ENCODE peak calls at places on chromosomes 4 and X, in six cellular contexts. One of them, this sample, is unnamed.

GRCh38 chrX:46301903-46302302 is 243.3 kb downstream of the ZNF674 start:
- DNase-seq in transverse colon: no peak
- DNase-seq in stomach: no peak
- DNase-seq in A549: no peak
- DNase-seq in esophagus squamous epithelium: no peak
- DNase-seq in adrenal gland: no peak
- DNase-seq in this sample: no peak

GRCh38 chr4:25722964-25723363 is 67.3 kb downstream of the SLC34A2 start:
- DNase-seq in transverse colon: no peak
- DNase-seq in stomach: peak; percentile 25
- DNase-seq in A549: no peak
- DNase-seq in esophagus squamous epithelium: no peak
- DNase-seq in adrenal gland: no peak
- DNase-seq in this sample: no peak

GRCh38 chr4:100224160-100224559 is 33.9 kb upstream of the DDIT4L start:
- DNase-seq in transverse colon: no peak
- DNase-seq in stomach: no peak
- DNase-seq in A549: no peak
- DNase-seq in esophagus squamous epithelium: no peak
- DNase-seq in adrenal gland: no peak
- DNase-seq in this sample: no peak

GRCh38 chr4:73770917-73771316 is 30.5 kb downstream of the CXCL8 start:
- DNase-seq in transverse colon: peak; percentile 70
- DNase-seq in stomach: peak; percentile 79
- DNase-seq in A549: no peak
- DNase-seq in esophagus squamous epithelium: no peak
- DNase-seq in adrenal gland: no peak
- DNase-seq in this sample: no peak

GRCh38 chr4:36111180-36111579 is 133.1 kb downstream of the ARAP2 start:
- DNase-seq in transverse colon: no peak
- DNase-seq in stomach: no peak
- DNase-seq in A549: no peak
- DNase-seq in esophagus squamous epithelium: no peak
- DNase-seq in adrenal gland: no peak
- DNase-seq in this sample: no peak

GRCh38 chr4:73828945-73829344 is 7.5 kb upstream of the CXCL6 start:
- DNase-seq in transverse colon: no peak
- DNase-seq in stomach: no peak
- DNase-seq in A549: no peak
- DNase-seq in esophagus squamous epithelium: no peak
- DNase-seq in adrenal gland: no peak
- DNase-seq in this sample: no peak

GRCh38 chr4:11791808-11792207 is 363.1 kb upstream of the HS3ST1 start:
- DNase-seq in transverse colon: no peak
- DNase-seq in stomach: no peak
- DNase-seq in A549: no peak
- DNase-seq in esophagus squamous epithelium: no peak
- DNase-seq in adrenal gland: no peak
- DNase-seq in this sample: no peak

GRCh38 chr4:13523591-13524503 is 20.5 kb downstream of the NKX3-2 start:
- DNase-seq in transverse colon: no peak
- DNase-seq in stomach: no peak
- DNase-seq in A549: no peak
- DNase-seq in esophagus squamous epithelium: no peak
- DNase-seq in adrenal gland: no peak
- DNase-seq in this sample: peak; percentile 7

GRCh38 chr4:120842046-120842445 is 80.5 kb downstream of the PRDM5 start:
- DNase-seq in transverse colon: no peak
- DNase-seq in stomach: no peak
- DNase-seq in A549: no peak
- DNase-seq in esophagus squamous epithelium: no peak
- DNase-seq in adrenal gland: no peak
- DNase-seq in this sample: no peak

GRCh38 chrX:18146954-18147353 is 73.7 kb downstream of the BEND2 start:
- DNase-seq in transverse colon: no peak
- DNase-seq in stomach: no peak
- DNase-seq in A549: peak; percentile 18
- DNase-seq in esophagus squamous epithelium: no peak
- DNase-seq in adrenal gland: no peak
- DNase-seq in this sample: no peak

GRCh38 chrX:48589482-48590162 is 7.7 kb upstream of the WDR13 start:
- DNase-seq in transverse colon: no peak
- DNase-seq in stomach: peak; percentile 48
- DNase-seq in A549: no peak
- DNase-seq in esophagus squamous epithelium: no peak
- DNase-seq in adrenal gland: no peak
- DNase-seq in this sample: no peak

GRCh38 chrX:48472851-48473717 is 2.9 kb upstream of the FTSJ1 start:
- DNase-seq in transverse colon: no peak
- DNase-seq in stomach: no peak
- DNase-seq in A549: no peak
- DNase-seq in esophagus squamous epithelium: no peak
- DNase-seq in adrenal gland: no peak
- DNase-seq in this sample: no peak

GRCh38 chr4:42995343-42995944 is 102.9 kb downstream of the GRXCR1 start:
- DNase-seq in transverse colon: no peak
- DNase-seq in stomach: no peak
- DNase-seq in A549: peak; percentile 11
- DNase-seq in esophagus squamous epithelium: no peak
- DNase-seq in adrenal gland: no peak
- DNase-seq in this sample: no peak

GRCh38 chr4:149166886-149167285 is 648.8 kb downstream of the IQCM start:
- DNase-seq in transverse colon: no peak
- DNase-seq in stomach: no peak
- DNase-seq in A549: no peak
- DNase-seq in esophagus squamous epithelium: no peak
- DNase-seq in adrenal gland: no peak
- DNase-seq in this sample: no peak

GRCh38 chr4:163591614-163592020 is 97.1 kb downstream of the TMA16 start:
- DNase-seq in transverse colon: no peak
- DNase-seq in stomach: no peak
- DNase-seq in A549: no peak
- DNase-seq in esophagus squamous epithelium: no peak
- DNase-seq in adrenal gland: no peak
- DNase-seq in this sample: no peak

GRCh38 chrX:20066968-20067708 is 49.6 kb downstream of the MAP7D2 start:
- DNase-seq in transverse colon: peak; percentile 22
- DNase-seq in stomach: no peak
- DNase-seq in A549: peak; percentile 71
- DNase-seq in esophagus squamous epithelium: no peak
- DNase-seq in adrenal gland: peak; percentile 16
- DNase-seq in this sample: no peak

GRCh38 chr4:885353-885752 is 46.8 kb downstream of the GAK start:
- DNase-seq in transverse colon: no peak
- DNase-seq in stomach: no peak
- DNase-seq in A549: no peak
- DNase-seq in esophagus squamous epithelium: no peak
- DNase-seq in adrenal gland: no peak
- DNase-seq in this sample: no peak

GRCh38 chr4:147865926-147866325 is 134.0 kb downstream of the ARHGAP10 start:
- DNase-seq in transverse colon: no peak
- DNase-seq in stomach: no peak
- DNase-seq in A549: no peak
- DNase-seq in esophagus squamous epithelium: no peak
- DNase-seq in adrenal gland: no peak
- DNase-seq in this sample: no peak

GRCh38 chr4:3524920-3525319 is 7.3 kb downstream of the LRPAP1 start:
- DNase-seq in transverse colon: no peak
- DNase-seq in stomach: no peak
- DNase-seq in A549: no peak
- DNase-seq in esophagus squamous epithelium: no peak
- DNase-seq in adrenal gland: no peak
- DNase-seq in this sample: peak; percentile 68

GRCh38 chrX:46446727-46447378 is 98.4 kb downstream of the ZNF674 start:
- DNase-seq in transverse colon: peak; percentile 87
- DNase-seq in stomach: peak; percentile 80
- DNase-seq in A549: peak; percentile 88
- DNase-seq in esophagus squamous epithelium: peak; percentile 18
- DNase-seq in adrenal gland: peak; percentile 87
- DNase-seq in this sample: peak; percentile 96

GRCh38 chr4:12978310-12978709 is 505.8 kb downstream of the RAB28 start:
- DNase-seq in transverse colon: no peak
- DNase-seq in stomach: no peak
- DNase-seq in A549: no peak
- DNase-seq in esophagus squamous epithelium: no peak
- DNase-seq in adrenal gland: no peak
- DNase-seq in this sample: no peak

GRCh38 chr4:158810487-158811215 is 41.8 kb downstream of the FNIP2 start:
- DNase-seq in transverse colon: peak; percentile 76
- DNase-seq in stomach: peak; percentile 58
- DNase-seq in A549: peak; percentile 36
- DNase-seq in esophagus squamous epithelium: no peak
- DNase-seq in adrenal gland: peak; percentile 86
- DNase-seq in this sample: peak; percentile 92

GRCh38 chrX:112968351-112969133 is 127.9 kb upstream of the AMOT start:
- DNase-seq in transverse colon: no peak
- DNase-seq in stomach: no peak
- DNase-seq in A549: no peak
- DNase-seq in esophagus squamous epithelium: no peak
- DNase-seq in adrenal gland: no peak
- DNase-seq in this sample: no peak

GRCh38 chr4:112296949-112297483 is at the start of gene ALPK1:
- DNase-seq in transverse colon: no peak
- DNase-seq in stomach: no peak
- DNase-seq in A549: peak; percentile 83
- DNase-seq in esophagus squamous epithelium: no peak
- DNase-seq in adrenal gland: peak; percentile 60
- DNase-seq in this sample: peak; percentile 41

GRCh38 chr4:36236159-36236558 is 8.2 kb downstream of the ARAP2 start:
- DNase-seq in transverse colon: no peak
- DNase-seq in stomach: no peak
- DNase-seq in A549: no peak
- DNase-seq in esophagus squamous epithelium: no peak
- DNase-seq in adrenal gland: no peak
- DNase-seq in this sample: no peak

GRCh38 chrX:39174761-39175417 is 373.6 kb downstream of the MID1IP1 start:
- DNase-seq in transverse colon: peak; percentile 46
- DNase-seq in stomach: peak; percentile 38
- DNase-seq in A549: no peak
- DNase-seq in esophagus squamous epithelium: no peak
- DNase-seq in adrenal gland: no peak
- DNase-seq in this sample: no peak

GRCh38 chr4:73257995-73258667 is 467 bp downstream of the ANKRD17 start:
- DNase-seq in transverse colon: no peak
- DNase-seq in stomach: no peak
- DNase-seq in A549: peak; percentile 19
- DNase-seq in esophagus squamous epithelium: no peak
- DNase-seq in adrenal gland: peak; percentile 45
- DNase-seq in this sample: peak; percentile 21

GRCh38 chrX:109485470-109486340 is 3.8 kb upstream of the GUCY2F start:
- DNase-seq in transverse colon: peak; percentile 63
- DNase-seq in stomach: peak; percentile 72
- DNase-seq in A549: peak; percentile 70
- DNase-seq in esophagus squamous epithelium: peak; percentile 10
- DNase-seq in adrenal gland: peak; percentile 59
- DNase-seq in this sample: peak; percentile 88

GRCh38 chrX:28787206-28787605 is 200.0 kb downstream of the IL1RAPL1 start:
- DNase-seq in transverse colon: no peak
- DNase-seq in stomach: no peak
- DNase-seq in A549: peak; percentile 10
- DNase-seq in esophagus squamous epithelium: no peak
- DNase-seq in adrenal gland: no peak
- DNase-seq in this sample: no peak

DNA sequence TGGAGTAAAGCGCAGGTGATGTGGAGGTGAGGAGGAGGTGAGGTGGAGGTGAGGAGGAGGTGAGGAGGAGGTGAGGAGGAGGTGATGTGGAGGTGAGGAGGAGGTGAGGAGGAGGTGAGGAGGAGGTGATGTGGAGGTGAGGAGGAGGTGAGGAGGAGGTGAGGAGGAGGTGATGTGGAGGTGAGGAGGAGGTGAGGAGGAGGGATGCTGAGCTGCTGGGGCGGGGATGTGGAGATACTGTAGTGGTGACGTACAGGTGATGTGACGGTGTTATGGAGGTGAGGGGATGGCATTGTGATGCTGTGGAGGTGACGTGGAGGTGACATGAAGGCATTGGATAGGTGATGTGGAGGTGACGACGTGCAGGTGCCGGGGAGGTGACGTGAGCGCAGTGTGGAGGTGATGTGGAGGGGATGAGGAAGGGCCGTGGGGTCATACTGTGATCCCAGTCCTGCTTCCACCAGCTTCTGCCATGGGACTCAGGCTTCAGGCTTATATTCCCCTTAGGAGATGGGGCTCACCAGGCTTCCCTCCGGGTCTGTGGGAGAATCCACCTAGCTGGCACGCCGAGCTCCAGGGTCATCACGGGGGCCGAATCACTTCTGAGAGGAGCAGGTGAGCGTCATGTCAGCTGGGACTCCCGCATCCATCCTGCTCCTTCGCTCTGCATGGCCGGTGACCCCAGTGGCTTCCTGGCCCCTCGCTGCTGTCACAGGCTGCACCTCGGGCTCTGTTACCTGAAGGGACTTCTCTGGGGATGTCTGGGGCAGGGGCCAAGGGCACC is 47.9 kb upstream of the GRPEL1 start:
- DNase-seq in transverse colon: no peak
- DNase-seq in stomach: no peak
- DNase-seq in A549: no peak
- DNase-seq in esophagus squamous epithelium: no peak
- DNase-seq in adrenal gland: no peak
- DNase-seq in this sample: no peak
- TF ChIP-seq POLR2A in transverse colon: no peak
- TF ChIP-seq POLR2A in stomach: no peak
- TF ChIP-seq POLR2A in A549: no peak
- TF ChIP-seq POLR2A in esophagus squamous epithelium: no peak
- TF ChIP-seq POLR2A in adrenal gland: no peak
- TF ChIP-seq POLR2A in this sample: no peak

GRCh38 chrX:106220177-106220576 is 52.1 kb downstream of the PWWP3B start:
- DNase-seq in transverse colon: no peak
- DNase-seq in stomach: no peak
- DNase-seq in A549: no peak
- DNase-seq in esophagus squamous epithelium: no peak
- DNase-seq in adrenal gland: no peak
- DNase-seq in this sample: no peak
- TF ChIP-seq CTCF in transverse colon: peak; percentile 20
- TF ChIP-seq CTCF in stomach: no peak
- TF ChIP-seq CTCF in A549: peak; percentile 27
- TF ChIP-seq CTCF in esophagus squamous epithelium: no peak
- TF ChIP-seq CTCF in adrenal gland: no peak
- TF ChIP-seq CTCF in this sample: no peak

GRCh38 chr4:86359944-86360478 is at the start of gene MAPK10:
- DNase-seq in transverse colon: peak; percentile 57
- DNase-seq in stomach: peak; percentile 38
- DNase-seq in A549: no peak
- DNase-seq in esophagus squamous epithelium: peak; percentile 29
- DNase-seq in adrenal gland: peak; percentile 92
- DNase-seq in this sample: peak; percentile 86
- H3K4me3 ChIP-seq in transverse colon: peak within 1 kb of the TSS; percentile 9
- H3K4me3 ChIP-seq in stomach: peak within 1 kb of the TSS; percentile 9
- H3K4me3 ChIP-seq in A549: no peak within 1 kb of the TSS
- H3K4me3 ChIP-seq in esophagus squamous epithelium: no peak within 1 kb of the TSS
- H3K4me3 ChIP-seq in adrenal gland: peak within 1 kb of the TSS; percentile 17
- H3K4me3 ChIP-seq in this sample: no peak within 1 kb of the TSS

DNA sequence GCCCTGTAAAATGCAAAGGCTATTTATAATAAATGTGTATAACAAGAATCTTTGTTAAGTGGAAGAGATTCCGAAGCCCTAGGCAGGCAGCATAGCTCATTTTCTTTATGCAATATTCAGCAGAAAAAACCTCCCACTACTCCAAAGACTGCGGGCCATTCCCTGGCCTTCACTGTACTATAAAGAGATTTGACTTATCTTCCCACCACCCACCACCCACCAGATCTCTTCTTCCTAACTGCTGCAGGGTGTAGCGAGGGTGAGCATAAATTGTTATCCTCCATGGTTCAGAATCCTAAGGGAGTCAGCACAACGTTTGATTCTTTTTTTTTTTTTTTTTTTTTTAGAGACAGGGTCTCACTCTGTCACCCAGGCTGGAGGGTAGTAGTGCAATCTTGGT is 114.8 kb downstream of the NSUN7 start:
- DNase-seq in transverse colon: no peak
- DNase-seq in stomach: no peak
- DNase-seq in A549: no peak
- DNase-seq in esophagus squamous epithelium: no peak
- DNase-seq in adrenal gland: no peak
- DNase-seq in this sample: no peak
- TF ChIP-seq POLR2A in transverse colon: no peak
- TF ChIP-seq POLR2A in stomach: no peak
- TF ChIP-seq POLR2A in A549: no peak
- TF ChIP-seq POLR2A in esophagus squamous epithelium: no peak
- TF ChIP-seq POLR2A in adrenal gland: no peak
- TF ChIP-seq POLR2A in this sample: no peak